ENCODE peak calls at places on chromosomes 4 and X, in ten cellular contexts. L is mucosa of descending colon, A is stomach, P is kidney, J is H1, Q is breast epithelium, G is esophagus squamous epithelium, B is prostate gland, Z is tibial nerve, E is upper lobe of left lung. U is an unnamed sample.

GRCh38 chr4:159504634-159505033 is 401.8 kb downstream of the RAPGEF2 start:
- DNase-seq in P (no peak), B (no peak), L (no peak), E (peak; percentile 50), Q (no peak), Z (peak; percentile 14), J (no peak), A (no peak), G (no peak), U (no peak)

GRCh38 chr4:118869808-118870342 is 18.8 kb upstream of the SYNPO2 start:
- DNase-seq in J (no peak), E (no peak), Z (no peak), B (no peak), Q (no peak), A (no peak), G (no peak), P (no peak), L (peak; percentile 8), U (no peak)

GRCh38 chrX:42616981-42617380 is 161.0 kb downstream of the PPP1R2C start:
- DNase-seq in L (no peak), Z (no peak), A (no peak), J (no peak), P (no peak), E (no peak), Q (no peak), B (no peak), G (no peak), U (no peak)

GRCh38 chr4:99816611-99817309 is at the start of gene DAPP1:
- DNase-seq in J (no peak), Z (peak; percentile 5), L (peak; percentile 59), Q (peak; percentile 61), P (peak; percentile 78), B (no peak), A (peak; percentile 74), E (peak; percentile 71), G (peak; percentile 63), U (peak; percentile 60)

GRCh38 chrX:386768-387575 is at the start of gene PPP2R3B:
- DNase-seq in Q (peak; percentile 99), G (no peak), E (peak; percentile 99), A (peak; percentile 99), P (peak; percentile 100), L (peak; percentile 95), J (peak; percentile 98), B (peak; percentile 98), Z (peak; percentile 89), U (peak; percentile 99)

GRCh38 chr4:598925-599324 is 22.8 kb upstream of the TMEM271 start:
- DNase-seq in A (no peak), B (no peak), E (no peak), Q (no peak), Z (no peak), G (no peak), P (no peak), J (no peak), L (no peak), U (no peak)

GRCh38 chr4:83171640-83172039 is 57.1 kb upstream of the PLAC8 start:
- DNase-seq in Q (no peak), P (no peak), B (no peak), Z (no peak), L (no peak), A (no peak), G (no peak), E (no peak), J (no peak), U (no peak)

GRCh38 chrX:51456814-51457213 is 39.6 kb downstream of the NUDT11 start:
- DNase-seq in Z (no peak), Q (no peak), L (no peak), J (no peak), E (no peak), P (no peak), B (no peak), A (no peak), G (no peak), U (no peak)

DNA sequence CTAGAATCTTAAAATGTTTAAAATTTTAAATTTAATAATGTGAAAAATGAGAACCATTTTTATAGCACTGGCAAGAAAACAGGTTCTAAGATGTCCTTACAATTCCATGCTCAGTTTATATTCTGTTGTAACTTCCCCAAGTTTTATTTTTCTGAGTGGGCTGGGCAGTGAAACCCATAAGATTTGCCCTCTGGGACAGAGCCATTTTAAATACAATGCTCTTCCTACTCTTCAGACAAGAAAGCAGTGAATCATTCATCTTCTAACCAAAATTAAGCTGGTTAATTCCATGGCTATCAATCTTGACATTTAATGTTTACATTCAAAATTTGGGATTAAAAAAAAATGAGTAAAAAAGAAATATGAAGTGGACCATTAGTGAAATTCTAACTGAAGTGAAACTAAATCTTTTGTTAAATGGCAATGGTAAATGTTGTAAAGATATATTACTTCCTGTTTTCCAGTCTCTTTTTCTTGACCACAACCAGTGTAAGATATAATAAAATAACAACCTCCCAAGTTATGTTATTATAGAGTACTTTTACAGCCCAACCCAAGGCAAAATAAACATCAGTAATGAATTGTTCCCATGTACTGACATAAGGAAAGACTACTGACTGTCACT is 37.2 kb upstream of the PTPN13 start:
- DNase-seq in Z (no peak), P (no peak), B (no peak), J (no peak), Q (no peak), G (no peak), E (no peak), L (no peak), A (no peak), U (no peak)
- H3K4me1 ChIP-seq in Z (peaks cover 48% of the 10 kb centered on the region), P (no peaks in the 10 kb centered on the region), B (no peaks in the 10 kb centered on the region), J (no peaks in the 10 kb centered on the region), Q (no peaks in the 10 kb centered on the region), G (peaks cover 47% of the 10 kb centered on the region), E (peaks cover 9% of the 10 kb centered on the region), L (no peaks in the 10 kb centered on the region), A (no peaks in the 10 kb centered on the region), U (peaks cover 31% of the 10 kb centered on the region)

GRCh38 chr4:185117300-185117934 is 25.6 kb upstream of the SLC25A4 start:
- DNase-seq in Z (no peak), Q (no peak), G (no peak), A (no peak), L (no peak), J (no peak), B (no peak), E (no peak), P (no peak), U (no peak)
- H3K4me1 ChIP-seq in Z (peaks cover 18% of the 10 kb centered on the region), Q (no peaks in the 10 kb centered on the region), G (peaks cover 9% of the 10 kb centered on the region), A (peaks cover 3% of the 10 kb centered on the region), L (no peaks in the 10 kb centered on the region), J (peaks cover 9% of the 10 kb centered on the region), B (no peaks in the 10 kb centered on the region), E (peaks cover 5% of the 10 kb centered on the region), P (peaks cover 4% of the 10 kb centered on the region), U (peaks cover 19% of the 10 kb centered on the region)

GRCh38 chrX:118534716-118535493 is 39.3 kb downstream of the DOCK11 start:
- DNase-seq in J (no peak), A (no peak), B (no peak), E (no peak), L (no peak), P (no peak), Q (no peak), G (no peak), Z (no peak), U (no peak)
- H3K4me1 ChIP-seq in J (peaks cover 26% of the 10 kb centered on the region), A (no peaks in the 10 kb centered on the region), B (no peaks in the 10 kb centered on the region), E (peaks cover 2% of the 10 kb centered on the region), L (no peaks in the 10 kb centered on the region), P (peaks cover 2% of the 10 kb centered on the region), Q (no peaks in the 10 kb centered on the region), G (no peaks in the 10 kb centered on the region), Z (peaks cover 15% of the 10 kb centered on the region), U (no peaks in the 10 kb centered on the region)

GRCh38 chrX:40148439-40149285 is 50.9 kb upstream of the BCOR start:
- DNase-seq in Q (no peak), P (no peak), E (no peak), J (no peak), A (no peak), Z (no peak), G (no peak), L (peak; percentile 65), B (no peak), U (no peak)
- H3K4me1 ChIP-seq in Q (no peaks in the 10 kb centered on the region), P (no peaks in the 10 kb centered on the region), E (peaks cover 29% of the 10 kb centered on the region), J (peaks cover 33% of the 10 kb centered on the region), A (peaks cover 6% of the 10 kb centered on the region), Z (peaks cover 39% of the 10 kb centered on the region), G (peaks cover 67% of the 10 kb centered on the region), L (peaks cover 7% of the 10 kb centered on the region), B (peaks cover 3% of the 10 kb centered on the region), U (peaks cover 85% of the 10 kb centered on the region)

GRCh38 chr4:40193578-40193977 is 3.3 kb upstream of the RHOH start:
- DNase-seq in Q (no peak), E (no peak), B (no peak), J (no peak), G (no peak), A (no peak), L (no peak), P (no peak), Z (no peak), U (no peak)
- H3K4me1 ChIP-seq in Q (no peaks in the 10 kb centered on the region), E (no peaks in the 10 kb centered on the region), B (peaks cover 10% of the 10 kb centered on the region), J (peaks cover 22% of the 10 kb centered on the region), G (no peaks in the 10 kb centered on the region), A (peaks cover 19% of the 10 kb centered on the region), L (peaks cover 18% of the 10 kb centered on the region), P (no peaks in the 10 kb centered on the region), Z (no peaks in the 10 kb centered on the region), U (no peaks in the 10 kb centered on the region)

DNA sequence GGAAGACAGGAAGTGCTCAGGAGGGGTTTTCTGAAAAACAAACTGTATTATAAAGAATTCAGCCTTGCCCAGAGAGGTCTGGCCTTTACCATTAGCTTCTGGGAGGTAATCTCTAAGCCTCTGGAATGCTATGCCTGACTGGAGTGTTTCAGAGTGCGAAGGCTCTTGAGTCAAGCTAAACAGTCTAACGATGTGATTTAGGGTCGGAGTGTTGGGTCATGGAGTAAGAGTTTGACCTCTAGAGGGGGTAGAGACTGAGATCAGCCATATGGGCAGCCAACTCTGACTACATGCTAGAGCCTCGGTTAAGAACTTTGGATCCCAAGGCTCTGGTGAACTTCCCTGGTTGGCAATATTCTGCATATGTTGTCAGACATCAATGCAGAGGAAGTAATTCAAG is 15.0 kb downstream of the BOD1L1 start:
- DNase-seq in L (no peak), G (no peak), A (no peak), J (no peak), P (no peak), E (no peak), Z (no peak), B (no peak), Q (no peak), U (no peak)
- H3K4me1 ChIP-seq in L (no peaks in the 10 kb centered on the region), G (no peaks in the 10 kb centered on the region), A (no peaks in the 10 kb centered on the region), J (no peaks in the 10 kb centered on the region), P (no peaks in the 10 kb centered on the region), E (no peaks in the 10 kb centered on the region), Z (no peaks in the 10 kb centered on the region), B (no peaks in the 10 kb centered on the region), Q (no peaks in the 10 kb centered on the region), U (no peaks in the 10 kb centered on the region)

DNA sequence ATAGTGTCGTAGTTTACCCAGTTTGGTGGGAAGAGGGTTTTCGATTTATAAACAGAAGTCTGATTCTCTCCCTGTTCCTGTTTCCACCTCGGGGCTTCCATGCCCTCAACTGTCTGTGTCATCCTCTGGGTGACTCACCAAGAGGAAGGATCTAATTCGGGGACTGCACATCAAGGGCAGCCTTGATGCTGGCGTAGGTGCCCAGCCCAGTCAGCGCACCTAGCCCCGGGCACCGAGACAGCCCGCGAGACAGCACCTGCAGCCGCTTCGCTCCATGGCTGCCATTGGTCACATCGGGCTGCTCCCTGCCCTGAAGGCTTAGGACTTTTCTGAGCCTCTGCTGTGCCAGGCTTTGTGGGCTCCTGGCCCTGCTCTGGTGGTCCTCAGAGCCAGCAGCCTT is 7.8 kb downstream of the ABCD1 start:
- DNase-seq in L (no peak), P (peak; percentile 37), G (no peak), Z (no peak), B (no peak), A (no peak), Q (no peak), J (no peak), E (no peak), U (no peak)
- H3K4me1 ChIP-seq in L (peaks cover 8% of the 10 kb centered on the region), P (peaks cover 6% of the 10 kb centered on the region), G (peaks cover 20% of the 10 kb centered on the region), Z (peaks cover 13% of the 10 kb centered on the region), B (no peaks in the 10 kb centered on the region), A (peaks cover 9% of the 10 kb centered on the region), Q (no peaks in the 10 kb centered on the region), J (peaks cover 2% of the 10 kb centered on the region), E (peaks cover 11% of the 10 kb centered on the region), U (no peaks in the 10 kb centered on the region)

U was measured in heart left ventricle.